ENCODE peak calls at places on chromosomes 13 and 19, in seven cellular contexts. K is PC-9; Z is HFF-Myc; D is fibroblast of mammary gland; C is CD8-positive, alpha-beta T cell; L is pancreas; O is adipocyte. M is an unnamed sample.
A peak's percentile ranks its signal among the peaks of the same experiment; 100 is the strongest.

GRCh38 chr13:101845501-101846012 is 393.1 kb downstream of the ITGBL1 start:
- DNase-seq in K (no peak), O (no peak), C (no peak), L (no peak), D (peak; percentile 1), Z (no peak), M (no peak)

GRCh38 chr13:110713981-110714797 is 689 bp downstream of the ING1 start:
- DNase-seq in C (peak; percentile 81), O (peak; percentile 71), K (peak; percentile 60), D (peak; percentile 31), L (peak; percentile 72), Z (no peak), M (no peak)

GRCh38 chr19:50750010-50750409 is 20.3 kb upstream of the GPR32 start:
- DNase-seq in C (no peak), D (no peak), O (no peak), K (no peak), Z (no peak), L (no peak), M (no peak)

GRCh38 chr19:32877323-32877912 is 7.9 kb upstream of the SLC7A9 start:
- DNase-seq in O (no peak), C (no peak), Z (no peak), L (no peak), D (no peak), K (no peak), M (no peak)

GRCh38 chr19:42092350-42092749 is 16.4 kb downstream of the ZNF574 start:
- DNase-seq in Z (no peak), L (no peak), D (no peak), O (no peak), C (peak; percentile 33), K (peak; percentile 59), M (no peak)

GRCh38 chr13:113907637-113908617 is 44.1 kb upstream of the GAS6 start:
- DNase-seq in O (peak; percentile 37), Z (peak; percentile 35), C (no peak), D (peak; percentile 91), K (no peak), L (peak; percentile 45), M (no peak)

GRCh38 chr19:44747739-44748425 is 626 bp upstream of the BCL3 start:
- DNase-seq in K (peak; percentile 60), L (peak; percentile 80), Z (no peak), D (no peak), C (peak; percentile 42), O (peak; percentile 79), M (no peak)

GRCh38 chr19:14477417-14478112 is 2.4 kb upstream of the PTGER1 start:
- DNase-seq in C (no peak), D (no peak), O (no peak), L (no peak), Z (no peak), K (no peak), M (no peak)

GRCh38 chr19:40539070-40539469 is 37.6 kb upstream of the SHKBP1 start:
- DNase-seq in L (no peak), K (peak; percentile 38), C (no peak), D (peak; percentile 17), Z (no peak), O (no peak), M (no peak)

GRCh38 chr19:55490478-55491436 is 2.5 kb downstream of the SSC5D start:
- DNase-seq in D (peak; percentile 58), K (no peak), O (no peak), L (no peak), C (no peak), Z (no peak), M (no peak)

DNA sequence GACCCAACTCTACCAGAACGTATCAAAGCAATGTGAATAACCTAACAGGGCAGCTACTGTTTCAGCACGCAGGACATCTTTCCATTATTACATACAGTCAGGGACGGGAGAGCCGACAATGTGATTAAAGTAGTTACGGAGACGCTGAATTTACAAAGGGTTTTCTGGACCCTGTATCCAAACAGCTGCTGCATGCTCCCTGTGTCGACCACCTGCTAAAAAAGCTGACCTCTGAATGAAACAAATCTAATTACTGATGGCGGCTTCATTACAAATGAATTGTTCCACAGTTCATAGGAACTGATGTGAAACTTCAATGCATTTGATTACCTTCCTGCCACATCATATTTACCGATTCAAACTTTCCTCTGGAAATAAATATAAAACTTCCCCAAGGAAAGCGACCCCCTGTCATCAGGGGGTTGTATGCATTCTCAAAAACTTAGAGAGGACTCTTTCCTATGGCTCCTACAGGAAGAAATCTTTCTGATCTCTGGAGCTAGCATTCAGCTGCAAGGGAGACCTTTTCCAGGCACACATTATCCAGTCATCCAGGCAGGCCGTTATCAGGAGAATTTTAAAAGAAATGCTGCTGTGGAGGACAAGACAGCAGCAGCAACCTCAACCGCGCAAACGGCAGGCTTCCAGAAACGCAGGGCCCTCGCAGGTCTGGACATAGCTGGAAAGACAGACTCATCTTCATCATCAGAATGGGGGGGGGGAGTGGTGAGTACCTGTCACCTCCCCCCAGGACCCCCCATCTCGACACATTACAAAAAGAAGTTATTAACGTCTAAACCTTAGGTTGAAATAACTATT is 3.1 kb downstream of the EFNB2 start:
- DNase-seq in C (no peak), O (peak; percentile 55), K (no peak), L (no peak), D (peak; percentile 28), Z (no peak), M (no peak)
- H3K4me3 ChIP-seq in C (no peak overlapping the region), O (peak overlapping the region; percentile 73), K (peak overlapping the region; percentile 72), L (no peak overlapping the region), D (peak overlapping the region; percentile 47), Z (peak overlapping the region; percentile 51), M (peak overlapping the region; percentile 78)

GRCh38 chr19:17605117-17605516 is 49.7 kb downstream of the COLGALT1 start:
- DNase-seq in C (no peak), Z (no peak), D (no peak), K (no peak), L (no peak), O (no peak), M (no peak)

GRCh38 chr19:17606786-17607185 is 51.3 kb downstream of the COLGALT1 start:
- DNase-seq in D (no peak), K (no peak), O (no peak), C (no peak), Z (no peak), L (no peak), M (no peak)

GRCh38 chr19:17604372-17605025 is 49.0 kb downstream of the COLGALT1 start:
- DNase-seq in O (no peak), D (no peak), L (no peak), K (no peak), C (no peak), Z (no peak), M (no peak)

GRCh38 chr19:17607936-17608335 is 52.5 kb downstream of the COLGALT1 start:
- DNase-seq in K (no peak), D (no peak), O (no peak), C (no peak), L (no peak), Z (no peak), M (no peak)

DNA sequence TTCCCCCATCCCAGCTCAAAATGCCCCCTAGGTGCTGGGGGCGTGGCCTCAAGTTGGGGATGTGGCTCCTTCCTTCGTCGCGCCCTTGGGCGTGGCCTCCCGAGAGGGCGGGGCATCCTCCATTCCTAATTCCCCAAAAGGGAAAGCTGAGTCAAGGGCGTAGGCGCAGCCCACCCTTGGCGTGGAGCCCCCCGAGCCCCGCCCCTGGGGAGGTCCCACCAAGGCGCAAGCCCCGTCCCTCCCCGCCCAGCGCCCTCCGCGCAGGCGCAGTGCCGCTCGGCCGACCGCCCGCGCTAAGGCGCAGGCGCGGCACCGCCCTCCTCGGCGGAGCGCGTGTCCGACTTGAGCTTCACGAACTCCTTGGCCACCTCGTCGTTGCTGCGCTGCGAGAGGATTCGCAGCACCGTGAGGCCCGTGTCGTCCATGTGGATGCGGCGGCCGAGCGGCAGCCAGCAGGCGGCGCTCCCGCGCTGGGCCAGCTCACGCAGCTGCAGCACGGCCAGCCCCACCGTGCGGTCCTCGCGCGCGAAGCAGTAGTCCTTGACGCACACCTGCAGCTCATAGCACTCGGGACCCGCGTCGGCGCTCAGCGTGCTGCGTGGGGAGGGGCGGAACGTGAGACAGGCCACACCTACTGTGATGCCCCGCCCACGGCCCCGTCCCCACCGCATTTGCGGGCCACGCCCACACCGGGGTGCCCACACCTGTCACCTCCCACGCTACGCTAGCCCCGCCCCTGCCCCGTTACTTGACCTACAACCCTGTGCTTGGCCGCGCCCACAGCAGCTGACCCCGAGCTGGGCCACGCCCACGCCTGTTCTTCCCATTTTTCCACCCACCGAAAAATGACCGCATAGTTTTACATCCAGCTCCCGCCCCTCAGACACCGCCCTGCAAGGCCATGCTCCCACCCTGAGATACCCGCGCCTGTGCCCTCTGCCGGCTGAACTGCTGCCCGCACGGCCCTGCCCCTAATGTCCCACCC is 50.6 kb downstream of the COLGALT1 start:
- DNase-seq in L (peak; percentile 85), Z (peak; percentile 46), C (peak; percentile 75), K (peak; percentile 77), O (peak; percentile 68), D (peak; percentile 65), M (no peak)
- H3K4me3 ChIP-seq in L (peak overlapping the region; percentile 7), Z (peak overlapping the region; percentile 30), C (peak overlapping the region; percentile 69), K (peak overlapping the region; percentile 58), O (peak overlapping the region; percentile 42), D (no peak overlapping the region), M (peak overlapping the region; percentile 51)

GRCh38 chr19:8208119-8208709 is 956 bp upstream of the CERS4 start:
- DNase-seq in L (no peak), Z (no peak), D (no peak), K (peak; percentile 87), O (peak; percentile 3), C (no peak), M (no peak)

GRCh38 chr19:8210660-8211101 is 1.5 kb downstream of the CERS4 start:
- DNase-seq in D (no peak), K (no peak), O (no peak), Z (no peak), C (no peak), L (no peak), M (no peak)

GRCh38 chr19:8209965-8210659 is 942 bp downstream of the CERS4 start:
- DNase-seq in C (peak; percentile 19), K (no peak), O (no peak), Z (no peak), L (no peak), D (no peak), M (no peak)

GRCh38 chr19:8208710-8209110 is 460 bp upstream of the CERS4 start:
- DNase-seq in L (peak; percentile 96), K (no peak), O (no peak), Z (no peak), C (no peak), D (no peak), M (no peak)

GRCh38 chr19:8209111-8209964 is at the start of gene CERS4:
- DNase-seq in L (peak; percentile 94), O (peak; percentile 78), K (peak; percentile 49), Z (no peak), D (no peak), C (peak; percentile 79), M (no peak)
- H3K4me3 ChIP-seq in L (peak within 1 kb of the TSS; percentile 85), O (peak within 1 kb of the TSS; percentile 82), K (peak within 1 kb of the TSS; percentile 66), Z (peak within 1 kb of the TSS; percentile 39), D (peak within 1 kb of the TSS; percentile 7), C (peak within 1 kb of the TSS; percentile 75), M (peak within 1 kb of the TSS; percentile 74)

DNA sequence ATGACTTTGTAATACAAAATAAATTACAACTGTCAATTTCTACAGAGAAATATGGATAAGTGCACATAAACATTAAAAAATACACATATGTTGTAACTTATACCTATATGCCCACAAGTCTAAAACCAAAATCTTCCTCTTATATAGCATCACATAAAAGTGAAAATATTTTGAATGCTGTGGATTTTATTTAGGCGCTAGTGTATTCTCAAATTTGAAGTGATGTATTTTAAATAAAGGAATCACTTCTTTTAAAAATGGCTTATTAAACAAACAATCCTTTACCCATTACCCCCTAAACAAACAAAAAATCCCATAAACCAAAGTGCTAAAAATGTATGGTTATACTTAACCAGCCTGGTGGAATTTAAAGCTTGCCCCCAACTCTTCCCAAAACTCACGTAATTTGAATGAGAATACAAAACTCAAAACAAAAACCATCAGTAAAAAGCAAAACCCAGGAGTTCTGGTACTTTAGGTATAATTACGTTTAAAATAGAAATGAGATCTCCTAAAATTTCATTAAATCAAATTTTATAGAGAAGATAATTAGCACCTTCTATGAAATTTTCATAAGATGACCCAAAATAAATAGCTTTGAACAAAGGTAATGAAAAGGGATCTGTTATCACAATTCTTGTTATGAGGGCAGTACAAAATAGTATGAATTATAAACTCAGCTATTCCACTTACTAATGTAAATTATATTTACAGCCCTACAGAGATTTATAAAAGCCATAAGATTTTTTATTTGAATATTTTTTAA is 63.5 kb downstream of the KCNRG start:
- DNase-seq in K (no peak), C (no peak), Z (no peak), L (no peak), O (no peak), D (no peak), M (no peak)
- H3K4me3 ChIP-seq in K (peak overlapping the region; percentile 87), C (no peak overlapping the region), Z (peak overlapping the region; percentile 74), L (no peak overlapping the region), O (peak overlapping the region; percentile 89), D (peak overlapping the region; percentile 97), M (peak overlapping the region; percentile 63)

M was measured in epithelial cell of proximal tubule.